ENCODE peak calls at places on chromosomes 12 and 14, in eight cellular contexts. T is testis; S is left ventricle myocardium inferior; D is astrocyte; K is PC-3; L is CD8-positive, alpha-beta T cell; I is neural progenitor cell; V is adrenal gland. R is an unnamed sample.

GRCh38 chr12:65673732-65674131 is 150.6 kb upstream of the HMGA2 start:
- DNase-seq in T (no peak), D (peak; percentile 10), I (no peak), K (peak; percentile 32), V (no peak), L (no peak), S (no peak), R (peak; percentile 62)

GRCh38 chr12:24754690-24755638 is 193.9 kb downstream of the BCAT1 start:
- DNase-seq in K (no peak), S (no peak), V (no peak), D (peak; percentile 98), L (no peak), I (no peak), T (no peak), R (peak; percentile 72)

GRCh38 chr14:22263961-22264360 is 325.1 kb downstream of the DAD1 start:
- DNase-seq in S (no peak), K (peak; percentile 34), L (no peak), I (no peak), D (peak; percentile 19), T (no peak), V (no peak), R (no peak)

GRCh38 chr14:52695481-52696091 is at the start of gene ERO1A:
- DNase-seq in L (peak; percentile 65), T (peak; percentile 89), K (peak; percentile 88), V (peak; percentile 86), S (peak; percentile 88), I (peak; percentile 85), D (peak; percentile 73), R (peak; percentile 87)

GRCh38 chr12:92183575-92183974 is 37.9 kb upstream of the BTG1 start:
- DNase-seq in V (no peak), L (no peak), S (no peak), T (no peak), I (no peak), D (no peak), K (no peak), R (no peak)

GRCh38 chr14:89137514-89138163 is 279.4 kb downstream of the FOXN3 start:
- DNase-seq in I (no peak), K (peak; percentile 98), S (no peak), V (peak; percentile 94), D (peak; percentile 90), T (no peak), L (no peak), R (peak; percentile 95)

GRCh38 chr14:22887990-22888378 is 5.0 kb downstream of the REM2 start:
- DNase-seq in S (no peak), D (no peak), T (no peak), I (no peak), K (no peak), V (no peak), L (peak; percentile 24), R (no peak)

GRCh38 chr14:86961106-86961716 is 1031.8 kb downstream of the GALC start:
- DNase-seq in T (no peak), L (no peak), D (no peak), V (no peak), S (no peak), I (peak; percentile 52), K (peak; percentile 38), R (peak; percentile 18)

GRCh38 chr12:64747681-64748080 is 11.5 kb downstream of the GNS start:
- DNase-seq in K (peak; percentile 17), V (peak; percentile 50), T (no peak), I (no peak), D (no peak), S (no peak), L (no peak), R (no peak)

GRCh38 chr14:99318091-99318958 is 46.3 kb upstream of the BCL11B start:
- DNase-seq in V (no peak), K (no peak), D (no peak), L (no peak), I (no peak), T (no peak), S (no peak), R (no peak)

GRCh38 chr12:26122681-26123481 is 2.0 kb downstream of the BHLHE41 start:
- DNase-seq in I (peak; percentile 78), K (peak; percentile 74), L (no peak), T (peak; percentile 84), D (peak; percentile 82), S (peak; percentile 63), V (peak; percentile 69), R (peak; percentile 63)

GRCh38 chr12:84825149-84825548 is 87.5 kb downstream of the SLC6A15 start:
- DNase-seq in T (no peak), L (no peak), K (no peak), I (no peak), V (no peak), S (no peak), D (no peak), R (no peak)

GRCh38 chr14:50778757-50779483 is 52.0 kb downstream of the NIN start:
- DNase-seq in S (no peak), V (no peak), T (no peak), K (no peak), L (no peak), I (no peak), D (peak; percentile 31), R (no peak)

GRCh38 chr12:58081488-58081887 is 140.1 kb downstream of the ATP23 start:
- DNase-seq in K (peak; percentile 44), I (no peak), D (no peak), V (no peak), T (no peak), S (no peak), L (no peak), R (no peak)

GRCh38 chr12:120137833-120138232 is 21.3 kb upstream of the RAB35 start:
- DNase-seq in K (no peak), V (no peak), S (no peak), T (no peak), D (no peak), I (no peak), L (no peak), R (no peak)

GRCh38 chr12:120139958-120140357 is 23.4 kb upstream of the RAB35 start:
- DNase-seq in S (no peak), I (no peak), K (peak; percentile 23), V (no peak), L (no peak), T (no peak), D (peak; percentile 49), R (no peak)

GRCh38 chr12:120136093-120136770 is 19.7 kb upstream of the RAB35 start:
- DNase-seq in K (peak; percentile 58), I (no peak), V (no peak), T (no peak), S (no peak), D (no peak), L (no peak), R (no peak)

GRCh38 chr12:120140603-120141002 is 24.1 kb upstream of the RAB35 start:
- DNase-seq in K (no peak), T (no peak), L (no peak), V (no peak), I (no peak), S (no peak), D (no peak), R (no peak)

GRCh38 chr12:120138366-120138765 is 21.8 kb upstream of the RAB35 start:
- DNase-seq in T (no peak), I (no peak), V (no peak), K (no peak), D (no peak), S (no peak), L (no peak), R (no peak)
- H3K36me3 ChIP-seq in T (no peaks in the 10 kb centered on the region), I (peaks cover 3% of the 10 kb centered on the region), V (no peaks in the 10 kb centered on the region), K (peaks cover 88% of the 10 kb centered on the region), D (peaks cover 70% of the 10 kb centered on the region), S (peaks cover 100% of the 10 kb centered on the region), L (peaks cover 83% of the 10 kb centered on the region), R (peaks cover 84% of the 10 kb centered on the region)

DNA sequence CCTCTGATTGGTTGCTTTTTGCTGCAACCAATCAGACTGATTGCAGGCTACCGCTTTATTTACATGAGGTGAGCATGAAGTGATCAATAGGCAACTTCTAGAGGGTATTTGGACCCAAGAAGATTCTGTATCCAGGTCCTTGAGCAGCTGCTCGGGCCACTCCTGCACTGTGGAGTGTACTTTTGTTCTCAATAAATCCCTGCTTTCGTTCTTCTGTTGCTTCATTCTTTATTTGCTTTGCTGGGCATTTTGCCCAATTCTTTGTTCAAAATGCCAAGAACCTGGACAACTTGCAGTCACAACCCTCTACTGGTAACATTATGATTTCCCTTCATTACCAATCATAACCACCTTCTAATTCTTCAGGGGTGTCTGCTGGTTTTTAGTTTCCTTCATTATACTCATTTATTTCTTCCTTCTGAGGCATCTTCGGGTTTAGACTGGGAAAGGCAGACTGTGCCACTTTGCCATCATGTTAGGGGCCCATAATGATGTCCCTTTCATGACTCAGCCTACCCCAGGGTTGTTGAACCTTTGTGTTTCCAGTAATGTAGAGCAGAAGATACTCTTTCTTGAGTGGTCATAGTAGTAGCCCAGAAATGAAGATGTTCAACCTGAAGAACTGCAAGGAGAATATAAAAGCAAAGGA is 43.4 kb upstream of the LIMA1 start:
- DNase-seq in I (no peak), K (peak; percentile 88), T (no peak), V (peak; percentile 55), D (peak; percentile 51), S (no peak), L (no peak), R (peak; percentile 81)
- TF ChIP-seq CTCF in I (no peak), K (no peak), T (no peak), V (no peak), D (no peak), S (no peak), L (no peak), R (no peak)

DNA sequence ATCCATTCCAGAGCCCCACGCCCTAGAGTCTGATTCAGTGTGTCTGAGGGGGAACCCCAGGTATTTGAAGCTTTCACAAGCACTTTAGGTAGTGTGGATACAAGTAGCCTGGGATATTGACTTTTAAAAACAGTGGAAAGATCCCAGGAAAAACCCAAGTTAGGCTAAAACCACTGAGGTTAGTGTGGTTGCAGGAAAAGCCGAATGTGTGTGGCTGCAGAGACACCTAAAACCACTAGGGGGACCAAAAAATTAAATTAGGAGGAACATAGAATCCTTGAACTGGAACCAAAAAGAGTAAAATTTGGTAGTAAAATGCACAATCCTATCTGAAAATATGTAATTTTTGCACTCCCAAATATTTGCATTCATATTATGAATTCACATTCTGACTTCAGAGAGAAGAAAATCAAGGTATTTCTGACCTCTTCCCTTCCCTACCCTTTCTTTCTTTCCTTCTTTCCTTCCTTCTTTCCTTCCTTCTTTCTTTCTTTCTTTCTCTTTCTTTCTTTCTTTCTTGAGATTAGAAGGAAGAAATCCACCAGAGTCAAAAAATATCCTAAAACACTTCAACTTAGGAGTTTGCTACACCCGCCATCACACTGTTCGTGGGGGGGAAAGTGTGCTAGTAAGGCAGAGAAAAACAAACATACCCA is 37.8 kb downstream of the SLCO1A2 start:
- DNase-seq in D (peak; percentile 1), I (peak; percentile 19), T (no peak), L (no peak), S (no peak), V (no peak), K (peak; percentile 19), R (peak; percentile 18)
- H3K36me3 ChIP-seq in D (no peaks in the 10 kb centered on the region), I (no peaks in the 10 kb centered on the region), T (no peaks in the 10 kb centered on the region), L (no peaks in the 10 kb centered on the region), S (no peaks in the 10 kb centered on the region), V (no peaks in the 10 kb centered on the region), K (no peaks in the 10 kb centered on the region), R (no peaks in the 10 kb centered on the region)

DNA sequence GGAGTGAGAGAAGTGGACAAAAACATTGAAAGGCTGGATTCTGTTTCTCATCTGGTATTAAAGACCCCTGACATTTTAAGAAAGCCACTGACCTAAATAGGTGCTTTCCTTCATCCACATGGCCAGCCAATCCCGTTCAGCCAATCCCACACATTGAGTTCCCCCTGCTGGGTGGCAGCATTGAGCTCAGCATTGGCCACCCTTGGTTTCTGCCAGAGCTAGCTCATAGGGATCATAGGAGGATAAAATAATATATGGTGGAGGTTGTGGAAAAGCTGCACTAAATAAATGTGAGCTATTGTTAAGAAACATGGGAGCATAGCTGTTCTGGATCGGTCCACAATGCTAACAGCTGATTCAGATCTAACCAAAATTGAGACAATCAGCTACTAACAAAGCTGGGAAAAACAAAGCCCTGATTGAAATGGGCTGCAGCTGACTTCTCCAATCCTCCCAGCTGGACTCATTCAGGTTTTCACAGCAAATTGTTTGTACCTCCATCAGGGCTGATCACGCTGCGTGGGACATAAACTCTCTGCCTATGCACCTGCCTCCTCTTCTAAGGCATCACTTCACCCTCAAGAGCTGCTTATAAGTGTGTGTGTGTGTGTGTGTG is 256.5 kb downstream of the EMP1 start:
- DNase-seq in K (no peak), L (no peak), S (no peak), T (no peak), I (no peak), V (no peak), D (no peak), R (no peak)
- TF ChIP-seq CTCF in K (no peak), L (no peak), S (no peak), T (no peak), I (no peak), V (no peak), D (no peak), R (no peak)